ENCODE peak calls at places on chromosomes 7 and 10, in eight cellular contexts. R is lung, P is astrocyte, Y is suprapubic skin, O is sigmoid colon, C is lower lobe of right lung, E is tibial artery, U is right lobe of liver. A is an unnamed sample.

GRCh38 chr7:5417106-5418071 is 6.2 kb downstream of the TNRC18 start:
- DNase-seq in Y (no peak), R (peak; percentile 57), P (no peak), O (no peak), E (no peak), U (no peak), C (peak; percentile 69), A (peak; percentile 34)

GRCh38 chr7:7489546-7489945 is 46.1 kb downstream of the COL28A1 start:
- DNase-seq in P (no peak), E (no peak), U (no peak), C (no peak), Y (no peak), R (no peak), O (no peak), A (no peak)

GRCh38 chr7:137948845-137949330 is 53.0 kb downstream of the CREB3L2 start:
- DNase-seq in U (no peak), E (no peak), O (no peak), R (no peak), P (no peak), Y (no peak), C (no peak), A (no peak)

GRCh38 chr10:84216834-84217233 is 8.5 kb downstream of the LRIT2 start:
- DNase-seq in C (no peak), P (no peak), U (no peak), R (no peak), E (no peak), Y (peak; percentile 72), O (no peak), A (no peak)

GRCh38 chr7:80488406-80488805 is 23.5 kb downstream of the GNAT3 start:
- DNase-seq in P (no peak), U (no peak), O (no peak), Y (no peak), R (no peak), E (no peak), C (no peak), A (no peak)

GRCh38 chr7:105916603-105917002 is 40.2 kb upstream of the ATXN7L1 start:
- DNase-seq in R (no peak), U (no peak), P (peak; percentile 36), O (no peak), Y (no peak), C (no peak), E (no peak), A (no peak)

GRCh38 chr7:23539494-23539907 is 7.7 kb upstream of the TRA2A start:
- DNase-seq in P (no peak), R (no peak), E (no peak), Y (no peak), U (no peak), C (no peak), O (no peak), A (no peak)

GRCh38 chr7:50304158-50304910 is at the start of gene IKZF1:
- DNase-seq in E (peak; percentile 69), R (peak; percentile 77), Y (no peak), P (no peak), O (peak; percentile 78), C (peak; percentile 89), U (peak; percentile 81), A (peak; percentile 78)

GRCh38 chr10:32376780-32377179 is 29.8 kb upstream of the EPC1 start:
- DNase-seq in O (no peak), Y (no peak), U (no peak), P (no peak), R (no peak), E (no peak), C (no peak), A (no peak)

GRCh38 chr7:143341842-143342241 is 20.7 kb downstream of the FAM131B start:
- DNase-seq in R (no peak), Y (no peak), E (no peak), O (no peak), P (no peak), U (no peak), C (no peak), A (no peak)

GRCh38 chr7:143343596-143343995 is 18.9 kb downstream of the FAM131B start:
- DNase-seq in U (no peak), O (no peak), R (no peak), Y (no peak), E (no peak), P (no peak), C (no peak), A (no peak)

GRCh38 chr7:143347950-143348349 is 14.6 kb downstream of the FAM131B start:
- DNase-seq in E (no peak), C (no peak), O (no peak), P (no peak), U (no peak), R (no peak), Y (no peak), A (no peak)

GRCh38 chr7:143346018-143346417 is 16.5 kb downstream of the FAM131B start:
- DNase-seq in E (no peak), C (no peak), P (no peak), O (no peak), R (no peak), U (no peak), Y (no peak), A (no peak)

GRCh38 chr7:143345428-143345900 is 17.0 kb downstream of the FAM131B start:
- DNase-seq in R (peak; percentile 45), Y (no peak), U (no peak), O (no peak), C (peak; percentile 75), E (peak; percentile 35), P (peak; percentile 23), A (peak; percentile 91)
- H3K4me3 ChIP-seq in R (no peak overlapping the region), Y (peak overlapping the region; percentile 23), U (no peak overlapping the region), O (no peak overlapping the region), C (peak overlapping the region; percentile 12), E (no peak overlapping the region), P (peak overlapping the region; percentile 33), A (peak overlapping the region; percentile 28)

GRCh38 chr7:760006-760405 is 32.9 kb upstream of the PRKAR1B start:
- DNase-seq in O (no peak), P (no peak), C (peak; percentile 23), R (no peak), E (no peak), U (peak; percentile 29), Y (no peak), A (no peak)
- H3K36me3 ChIP-seq in O (peaks cover 35% of the 10 kb centered on the region), P (peaks cover 18% of the 10 kb centered on the region), C (peaks cover 77% of the 10 kb centered on the region), R (peaks cover 48% of the 10 kb centered on the region), E (peaks cover 75% of the 10 kb centered on the region), U (peaks cover 9% of the 10 kb centered on the region), Y (peaks cover 86% of the 10 kb centered on the region), A (peaks cover 15% of the 10 kb centered on the region)

GRCh38 chr7:96997512-96998032 is 7.8 kb upstream of the DLX6 start:
- DNase-seq in E (no peak), Y (no peak), P (no peak), O (no peak), C (no peak), R (no peak), U (no peak), A (peak; percentile 27)
- H3K27me3 ChIP-seq in E (peaks cover 100% of the 10 kb centered on the region), Y (peaks cover 100% of the 10 kb centered on the region), P (peaks cover 94% of the 10 kb centered on the region), O (peaks cover 95% of the 10 kb centered on the region), C (peaks cover 94% of the 10 kb centered on the region), R (peaks cover 39% of the 10 kb centered on the region), U (peaks cover 14% of the 10 kb centered on the region), A (peaks cover 99% of the 10 kb centered on the region)

DNA sequence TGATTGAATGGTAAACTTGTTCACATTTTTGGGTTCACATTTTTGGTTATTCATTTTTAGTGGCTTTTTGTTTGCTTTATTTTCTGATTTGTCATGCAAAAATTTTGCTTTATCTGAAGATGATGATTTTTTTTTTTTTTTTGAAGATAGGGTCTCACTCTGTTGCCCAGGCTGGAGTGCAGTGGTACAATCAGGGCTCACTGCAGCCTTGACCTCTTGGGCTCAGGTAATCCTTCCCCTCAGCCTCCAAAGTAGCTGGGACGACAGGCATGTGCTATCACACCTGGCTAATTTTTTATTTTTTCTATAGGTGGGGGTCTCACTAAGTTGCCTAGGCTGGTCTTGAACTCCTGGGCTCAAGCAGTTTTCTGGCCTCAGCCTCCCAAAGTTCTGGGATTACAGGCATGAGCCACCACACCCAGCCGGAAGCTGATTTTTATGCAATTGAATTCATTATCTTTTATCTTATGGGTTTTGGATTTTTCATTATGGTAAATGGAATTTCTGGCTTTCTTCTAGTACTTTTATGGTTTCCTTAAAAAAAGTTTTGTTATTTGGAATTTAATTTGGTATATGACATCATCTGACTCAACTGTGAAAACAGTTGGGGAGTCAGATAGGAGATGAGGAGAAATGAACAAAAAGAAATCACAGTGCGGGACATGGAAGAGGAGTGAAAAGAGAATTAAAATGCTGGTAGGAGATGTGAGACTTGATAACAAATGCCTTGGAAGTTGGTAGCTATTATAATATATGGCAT is 158.7 kb downstream of the LRMDA start:
- DNase-seq in Y (no peak), E (no peak), O (no peak), C (no peak), U (no peak), R (no peak), P (no peak), A (no peak)
- H3K4me3 ChIP-seq in Y (no peak overlapping the region), E (no peak overlapping the region), O (no peak overlapping the region), C (no peak overlapping the region), U (no peak overlapping the region), R (no peak overlapping the region), P (no peak overlapping the region), A (no peak overlapping the region)

A was measured in H7.